ENCODE peak calls at places on chromosomes 3 and 15, in seven cellular contexts. One of them, this sample, is unnamed.

GRCh38 chr15:72339777-72340177 is 19.8 kb upstream of the CELF6 start:
- DNase-seq in mucosa of descending colon: no peak
- DNase-seq in OCI-LY7: no peak
- DNase-seq in uterus: no peak
- DNase-seq in neuronal stem cell: no peak
- DNase-seq in LNCaP clone FGC: no peak
- DNase-seq in CD8-positive, alpha-beta memory T cell: no peak
- DNase-seq in this sample: no peak

GRCh38 chr15:71302861-71303410 is 187.7 kb downstream of the THSD4 start:
- DNase-seq in mucosa of descending colon: peak
- DNase-seq in neuronal stem cell: no peak
- DNase-seq in LNCaP clone FGC: no peak
- DNase-seq in OCI-LY7: no peak
- DNase-seq in uterus: no peak
- DNase-seq in CD8-positive, alpha-beta memory T cell: no peak
- DNase-seq in this sample: no peak

GRCh38 chr3:135622215-135622614 is 343.3 kb upstream of the PPP2R3A start:
- DNase-seq in CD8-positive, alpha-beta memory T cell: no peak
- DNase-seq in LNCaP clone FGC: no peak
- DNase-seq in uterus: no peak
- DNase-seq in neuronal stem cell: no peak
- DNase-seq in mucosa of descending colon: no peak
- DNase-seq in OCI-LY7: no peak
- DNase-seq in this sample: no peak

GRCh38 chr3:122794779-122795673 is at the start of gene SLC49A4:
- DNase-seq in uterus: peak
- DNase-seq in neuronal stem cell: peak
- DNase-seq in mucosa of descending colon: peak
- DNase-seq in LNCaP clone FGC: peak
- DNase-seq in OCI-LY7: peak
- DNase-seq in CD8-positive, alpha-beta memory T cell: peak
- DNase-seq in this sample: peak

GRCh38 chr3:187979543-187979942 is 174.4 kb upstream of the LPP start:
- DNase-seq in mucosa of descending colon: no peak
- DNase-seq in OCI-LY7: peak
- DNase-seq in LNCaP clone FGC: no peak
- DNase-seq in CD8-positive, alpha-beta memory T cell: peak
- DNase-seq in uterus: no peak
- DNase-seq in neuronal stem cell: no peak
- DNase-seq in this sample: no peak

GRCh38 chr15:48806151-48806550 is 4.7 kb downstream of the CEP152 start:
- DNase-seq in LNCaP clone FGC: no peak
- DNase-seq in uterus: no peak
- DNase-seq in mucosa of descending colon: no peak
- DNase-seq in neuronal stem cell: no peak
- DNase-seq in OCI-LY7: peak
- DNase-seq in CD8-positive, alpha-beta memory T cell: no peak
- DNase-seq in this sample: no peak

GRCh38 chr3:61610316-61610715 is 48.9 kb downstream of the PTPRG start:
- DNase-seq in mucosa of descending colon: no peak
- DNase-seq in OCI-LY7: no peak
- DNase-seq in CD8-positive, alpha-beta memory T cell: no peak
- DNase-seq in uterus: no peak
- DNase-seq in LNCaP clone FGC: peak
- DNase-seq in neuronal stem cell: no peak
- DNase-seq in this sample: no peak

GRCh38 chr3:194468086-194468485 is 18.7 kb downstream of the ATP13A3 start:
- DNase-seq in LNCaP clone FGC: no peak
- DNase-seq in neuronal stem cell: no peak
- DNase-seq in CD8-positive, alpha-beta memory T cell: no peak
- DNase-seq in mucosa of descending colon: no peak
- DNase-seq in uterus: no peak
- DNase-seq in OCI-LY7: no peak
- DNase-seq in this sample: no peak

GRCh38 chr3:102400766-102401165 is 34.0 kb upstream of the ZPLD1 start:
- DNase-seq in CD8-positive, alpha-beta memory T cell: no peak
- DNase-seq in OCI-LY7: no peak
- DNase-seq in neuronal stem cell: no peak
- DNase-seq in LNCaP clone FGC: no peak
- DNase-seq in uterus: no peak
- DNase-seq in mucosa of descending colon: no peak
- DNase-seq in this sample: no peak

GRCh38 chr3:177776656-177777055 is 579.4 kb upstream of the TBL1XR1 start:
- DNase-seq in OCI-LY7: no peak
- DNase-seq in CD8-positive, alpha-beta memory T cell: no peak
- DNase-seq in LNCaP clone FGC: no peak
- DNase-seq in mucosa of descending colon: no peak
- DNase-seq in neuronal stem cell: no peak
- DNase-seq in uterus: no peak
- DNase-seq in this sample: no peak

GRCh38 chr3:76138921-76139320 is 353.6 kb upstream of the ZNF717 start:
- DNase-seq in mucosa of descending colon: no peak
- DNase-seq in uterus: no peak
- DNase-seq in LNCaP clone FGC: no peak
- DNase-seq in neuronal stem cell: no peak
- DNase-seq in OCI-LY7: no peak
- DNase-seq in CD8-positive, alpha-beta memory T cell: no peak
- DNase-seq in this sample: no peak

GRCh38 chr3:64161481-64161952 is 63.7 kb downstream of the PRICKLE2 start:
- DNase-seq in CD8-positive, alpha-beta memory T cell: no peak
- DNase-seq in neuronal stem cell: no peak
- DNase-seq in LNCaP clone FGC: peak
- DNase-seq in uterus: no peak
- DNase-seq in mucosa of descending colon: peak
- DNase-seq in OCI-LY7: no peak
- DNase-seq in this sample: no peak

GRCh38 chr3:14725015-14725431 is 50.1 kb downstream of the C3orf20 start:
- DNase-seq in LNCaP clone FGC: peak
- DNase-seq in mucosa of descending colon: peak
- DNase-seq in CD8-positive, alpha-beta memory T cell: no peak
- DNase-seq in neuronal stem cell: no peak
- DNase-seq in uterus: peak
- DNase-seq in OCI-LY7: no peak
- DNase-seq in this sample: peak

GRCh38 chr3:64878372-64878771 is 190.6 kb upstream of the ADAMTS9 start:
- DNase-seq in neuronal stem cell: no peak
- DNase-seq in uterus: no peak
- DNase-seq in CD8-positive, alpha-beta memory T cell: no peak
- DNase-seq in OCI-LY7: no peak
- DNase-seq in mucosa of descending colon: no peak
- DNase-seq in LNCaP clone FGC: no peak
- DNase-seq in this sample: no peak

GRCh38 chr15:33735637-33736247 is 232.6 kb upstream of the CHRM5 start:
- DNase-seq in neuronal stem cell: peak
- DNase-seq in uterus: no peak
- DNase-seq in LNCaP clone FGC: no peak
- DNase-seq in CD8-positive, alpha-beta memory T cell: no peak
- DNase-seq in OCI-LY7: peak
- DNase-seq in mucosa of descending colon: peak
- DNase-seq in this sample: no peak

GRCh38 chr3:123400169-123400568 is 48.7 kb downstream of the ADCY5 start:
- DNase-seq in LNCaP clone FGC: no peak
- DNase-seq in OCI-LY7: no peak
- DNase-seq in neuronal stem cell: no peak
- DNase-seq in CD8-positive, alpha-beta memory T cell: no peak
- DNase-seq in uterus: no peak
- DNase-seq in mucosa of descending colon: no peak
- DNase-seq in this sample: no peak

GRCh38 chr15:98667521-98668179 is 19.3 kb downstream of the IGF1R start:
- DNase-seq in neuronal stem cell: no peak
- DNase-seq in LNCaP clone FGC: no peak
- DNase-seq in mucosa of descending colon: no peak
- DNase-seq in OCI-LY7: no peak
- DNase-seq in CD8-positive, alpha-beta memory T cell: no peak
- DNase-seq in uterus: no peak
- DNase-seq in this sample: no peak

GRCh38 chr3:155619118-155619915 is 125.6 kb downstream of the PLCH1 start:
- DNase-seq in OCI-LY7: no peak
- DNase-seq in LNCaP clone FGC: no peak
- DNase-seq in uterus: no peak
- DNase-seq in CD8-positive, alpha-beta memory T cell: no peak
- DNase-seq in neuronal stem cell: peak
- DNase-seq in mucosa of descending colon: no peak
- DNase-seq in this sample: no peak

GRCh38 chr3:41575754-41576153 is 376.4 kb downstream of the CTNNB1 start:
- DNase-seq in mucosa of descending colon: no peak
- DNase-seq in CD8-positive, alpha-beta memory T cell: no peak
- DNase-seq in OCI-LY7: no peak
- DNase-seq in neuronal stem cell: no peak
- DNase-seq in uterus: no peak
- DNase-seq in LNCaP clone FGC: no peak
- DNase-seq in this sample: no peak

GRCh38 chr3:108705045-108705444 is 52.2 kb downstream of the RETNLB start:
- DNase-seq in OCI-LY7: no peak
- DNase-seq in CD8-positive, alpha-beta memory T cell: no peak
- DNase-seq in mucosa of descending colon: no peak
- DNase-seq in LNCaP clone FGC: no peak
- DNase-seq in uterus: no peak
- DNase-seq in neuronal stem cell: no peak
- DNase-seq in this sample: no peak

GRCh38 chr3:185717627-185718330 is 107.1 kb downstream of the IGF2BP2 start:
- DNase-seq in neuronal stem cell: no peak
- DNase-seq in uterus: no peak
- DNase-seq in CD8-positive, alpha-beta memory T cell: no peak
- DNase-seq in OCI-LY7: no peak
- DNase-seq in mucosa of descending colon: no peak
- DNase-seq in LNCaP clone FGC: no peak
- DNase-seq in this sample: no peak

DNA sequence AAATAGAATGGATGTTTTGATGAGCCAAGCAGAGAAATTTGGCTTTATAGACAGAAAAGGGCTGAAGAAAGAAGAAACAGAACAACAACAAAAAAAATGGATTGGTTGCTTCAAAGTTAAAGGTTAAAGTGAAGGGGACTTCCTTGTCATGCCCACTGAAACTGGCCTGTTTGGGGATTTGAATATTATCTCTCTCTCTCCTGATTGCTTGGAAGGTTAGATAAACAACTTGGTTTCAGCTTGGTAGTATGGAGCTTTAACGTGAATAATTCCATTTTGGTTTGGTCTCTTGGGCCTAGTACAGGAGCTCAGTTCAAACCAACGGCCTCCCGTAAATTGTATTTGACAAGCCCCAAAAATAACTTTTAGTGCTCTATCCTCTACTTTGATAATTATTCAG is 70.8 kb upstream of the MBNL1 start:
- DNase-seq in CD8-positive, alpha-beta memory T cell: no peak
- DNase-seq in neuronal stem cell: no peak
- DNase-seq in uterus: no peak
- DNase-seq in LNCaP clone FGC: no peak
- DNase-seq in mucosa of descending colon: no peak
- DNase-seq in OCI-LY7: peak
- DNase-seq in this sample: no peak
- H3K4me3 ChIP-seq in CD8-positive, alpha-beta memory T cell: peak
- H3K4me3 ChIP-seq in neuronal stem cell: no peak
- H3K4me3 ChIP-seq in uterus: no peak
- H3K4me3 ChIP-seq in LNCaP clone FGC: no peak
- H3K4me3 ChIP-seq in mucosa of descending colon: no peak
- H3K4me3 ChIP-seq in OCI-LY7: peak
- H3K4me3 ChIP-seq in this sample: peak

GRCh38 chr3:50622881-50623280 is 5.9 kb downstream of the MAPKAPK3 start:
- DNase-seq in LNCaP clone FGC: no peak
- DNase-seq in CD8-positive, alpha-beta memory T cell: no peak
- DNase-seq in OCI-LY7: no peak
- DNase-seq in mucosa of descending colon: no peak
- DNase-seq in neuronal stem cell: no peak
- DNase-seq in uterus: no peak
- DNase-seq in this sample: no peak
- H3K4me3 ChIP-seq in LNCaP clone FGC: no peak
- H3K4me3 ChIP-seq in CD8-positive, alpha-beta memory T cell: no peak
- H3K4me3 ChIP-seq in OCI-LY7: no peak
- H3K4me3 ChIP-seq in mucosa of descending colon: no peak
- H3K4me3 ChIP-seq in neuronal stem cell: no peak
- H3K4me3 ChIP-seq in uterus: no peak
- H3K4me3 ChIP-seq in this sample: no peak

DNA sequence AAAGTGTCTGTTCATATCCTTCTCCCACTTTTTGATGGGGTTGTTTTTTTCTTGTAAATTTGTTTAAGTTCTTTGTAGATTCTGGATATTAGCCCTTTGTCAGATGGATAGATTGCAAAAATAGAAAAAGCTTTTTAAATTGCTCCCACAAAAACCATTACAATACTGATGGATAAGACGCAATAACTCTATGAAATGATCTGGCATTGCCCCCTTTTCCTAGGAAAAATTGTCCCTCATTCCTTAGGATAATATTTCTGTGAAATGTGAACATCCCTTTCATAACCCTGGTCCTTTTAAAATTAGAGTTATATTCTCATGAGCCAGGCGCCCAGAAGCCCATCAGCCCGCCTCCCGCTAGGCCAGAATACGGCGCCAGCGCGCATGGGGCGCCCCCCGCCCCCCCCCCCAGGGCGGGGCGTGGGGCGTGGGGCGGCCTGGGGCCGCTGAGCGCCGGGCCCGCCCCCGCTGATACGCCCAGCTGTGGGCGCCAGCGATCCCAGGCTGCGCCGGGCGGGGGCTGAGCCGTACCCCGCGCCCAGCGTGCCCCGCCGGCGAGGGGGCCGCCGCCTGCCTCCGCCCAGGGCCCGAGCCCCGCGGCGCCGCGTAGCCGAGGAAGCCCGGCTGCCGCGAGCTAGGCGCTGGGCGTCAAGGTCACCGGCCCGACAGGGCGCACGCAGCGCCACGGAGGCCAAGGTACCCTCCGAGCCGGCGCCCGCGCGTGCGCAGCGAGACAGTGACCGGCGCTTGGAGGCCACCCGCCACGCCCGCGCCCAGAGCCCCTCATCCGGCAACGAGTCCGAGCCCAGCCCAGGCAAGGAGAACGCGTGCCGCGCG is 11.1 kb upstream of the ROPN1B start:
- DNase-seq in LNCaP clone FGC: no peak
- DNase-seq in mucosa of descending colon: no peak
- DNase-seq in uterus: no peak
- DNase-seq in neuronal stem cell: no peak
- DNase-seq in CD8-positive, alpha-beta memory T cell: no peak
- DNase-seq in OCI-LY7: no peak
- DNase-seq in this sample: no peak
- H3K4me3 ChIP-seq in LNCaP clone FGC: no peak
- H3K4me3 ChIP-seq in mucosa of descending colon: no peak
- H3K4me3 ChIP-seq in uterus: no peak
- H3K4me3 ChIP-seq in neuronal stem cell: no peak
- H3K4me3 ChIP-seq in CD8-positive, alpha-beta memory T cell: no peak
- H3K4me3 ChIP-seq in OCI-LY7: no peak
- H3K4me3 ChIP-seq in this sample: peak

GRCh38 chr3:10601857-10602230 is 96.5 kb upstream of the ATP2B2 start:
- DNase-seq in CD8-positive, alpha-beta memory T cell: no peak
- DNase-seq in LNCaP clone FGC: no peak
- DNase-seq in OCI-LY7: no peak
- DNase-seq in neuronal stem cell: no peak
- DNase-seq in uterus: no peak
- DNase-seq in mucosa of descending colon: no peak
- DNase-seq in this sample: no peak
- H3K4me3 ChIP-seq in CD8-positive, alpha-beta memory T cell: no peak
- H3K4me3 ChIP-seq in LNCaP clone FGC: no peak
- H3K4me3 ChIP-seq in OCI-LY7: no peak
- H3K4me3 ChIP-seq in neuronal stem cell: no peak
- H3K4me3 ChIP-seq in uterus: no peak
- H3K4me3 ChIP-seq in mucosa of descending colon: no peak
- H3K4me3 ChIP-seq in this sample: no peak

GRCh38 chr15:74958908-74959642 is 2.5 kb upstream of the RPP25 start:
- DNase-seq in mucosa of descending colon: no peak
- DNase-seq in OCI-LY7: no peak
- DNase-seq in neuronal stem cell: no peak
- DNase-seq in LNCaP clone FGC: no peak
- DNase-seq in CD8-positive, alpha-beta memory T cell: no peak
- DNase-seq in uterus: no peak
- DNase-seq in this sample: no peak
- H3K4me3 ChIP-seq in mucosa of descending colon: no peak
- H3K4me3 ChIP-seq in OCI-LY7: no peak
- H3K4me3 ChIP-seq in neuronal stem cell: no peak
- H3K4me3 ChIP-seq in LNCaP clone FGC: no peak
- H3K4me3 ChIP-seq in CD8-positive, alpha-beta memory T cell: no peak
- H3K4me3 ChIP-seq in uterus: peak
- H3K4me3 ChIP-seq in this sample: no peak

This sample was measured in sigmoid colon.